ENCODE peak calls at places on chromosomes 7 and 10, in ten cellular contexts. N is adipocyte; W is OCI-LY7; L is foreskin keratinocyte; Z is heart left ventricle; X is SJSA1; J is naive thymus-derived CD4-positive, alpha-beta T cell; E is CD4-positive, CD25-positive, alpha-beta regulatory T cell; B is mesenchymal stem cell; C is psoas muscle. R is an unnamed sample. For H3K4me1, the result is how much of the 10 kb centered on the place peaks cover.

GRCh38 chr7:54904130-54904529 is 114.7 kb upstream of the EGFR start:
- DNase-seq in N (peak), C (no peak), W (no peak), E (no peak), J (no peak), L (no peak), B (peak), Z (peak), X (peak), R (no peak)

GRCh38 chr7:155145477-155146255 is 75.5 kb downstream of the HTR5A start:
- DNase-seq in L (no peak), X (no peak), C (no peak), J (no peak), W (no peak), Z (no peak), E (no peak), N (no peak), B (no peak), R (no peak)

GRCh38 chr10:125187238-125188194 is 27.2 kb upstream of the CTBP2 start:
- DNase-seq in J (no peak), L (no peak), X (no peak), E (no peak), B (no peak), W (no peak), Z (no peak), N (no peak), C (no peak), R (no peak)

GRCh38 chr10:15718495-15719061 is 1.1 kb downstream of the ITGA8 start:
- DNase-seq in N (peak), E (no peak), W (no peak), C (no peak), L (peak), J (no peak), B (peak), X (no peak), Z (no peak), R (no peak)

GRCh38 chr7:47795631-47796030 is 152.6 kb downstream of the PKD1L1 start:
- DNase-seq in J (no peak), W (no peak), Z (no peak), N (peak), E (no peak), X (peak), C (no peak), B (peak), L (no peak), R (no peak)

GRCh38 chr10:97140887-97141745 is 44.6 kb downstream of the SLIT1 start:
- DNase-seq in J (no peak), N (no peak), L (no peak), B (no peak), E (no peak), X (no peak), Z (no peak), W (no peak), C (no peak), R (no peak)

GRCh38 chr10:128007017-128007416 is 100.1 kb downstream of the PTPRE start:
- DNase-seq in J (no peak), W (no peak), X (no peak), E (no peak), B (peak), C (no peak), L (no peak), N (no peak), Z (no peak), R (no peak)

GRCh38 chr10:7583626-7584025 is 83.1 kb downstream of the ITIH5 start:
- DNase-seq in J (no peak), X (no peak), E (no peak), W (no peak), N (no peak), B (no peak), Z (no peak), C (no peak), L (no peak), R (no peak)

GRCh38 chr10:124604214-124605000 is 139.8 kb downstream of the FAM53B start:
- DNase-seq in W (peak), E (no peak), C (peak), N (no peak), X (no peak), J (no peak), B (no peak), L (no peak), Z (no peak), R (no peak)

GRCh38 chr7:159093351-159093971 is 51.2 kb downstream of the VIPR2 start:
- DNase-seq in X (no peak), E (no peak), L (no peak), Z (peak), B (no peak), W (no peak), C (no peak), N (no peak), J (no peak), R (no peak)

GRCh38 chr10:91579351-91579985 is 53.4 kb downstream of the PPP1R3C start:
- DNase-seq in W (no peak), N (peak), Z (no peak), J (no peak), X (no peak), L (peak), B (no peak), E (no peak), C (no peak), R (no peak)

DNA sequence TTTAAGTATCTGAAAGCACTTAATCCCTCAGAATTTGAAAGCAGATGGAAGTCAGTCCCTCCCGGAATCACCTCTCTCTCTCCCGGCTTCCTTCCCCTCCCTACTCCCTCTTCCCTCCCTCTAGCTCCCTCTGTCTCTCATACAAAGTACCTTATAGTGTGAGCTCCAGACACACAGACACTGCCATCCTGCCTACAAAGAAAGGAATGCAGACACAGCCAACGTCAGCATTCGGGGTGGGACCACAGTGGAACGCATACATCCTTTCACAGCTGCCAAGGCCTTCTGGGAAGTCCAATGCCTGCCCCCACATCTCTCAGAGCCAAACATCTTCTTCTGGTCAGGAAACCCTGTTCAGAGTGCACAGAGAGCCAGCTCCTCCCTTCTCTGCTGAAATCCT is 9.3 kb downstream of the NOD1 start:
- DNase-seq in B (peak), X (peak), J (no peak), L (peak), W (no peak), E (no peak), C (peak), Z (peak), N (peak), R (peak)
- H3K4me1 ChIP-seq in B (under half), X (under half), J (under half), L (under half), W (half or more), E (under half), C (under half), Z (half or more), N (half or more), R (under half)

GRCh38 chr10:22557321-22557720 is 157.1 kb downstream of the PIP4K2A start:
- DNase-seq in X (no peak), L (no peak), B (peak), W (no peak), C (no peak), N (peak), J (no peak), E (no peak), Z (no peak), R (no peak)
- H3K4me1 ChIP-seq in X (under half), L (under half), B (under half), W (under half), C (under half), N (under half), J (under half), E (under half), Z (under half), R (under half)

DNA sequence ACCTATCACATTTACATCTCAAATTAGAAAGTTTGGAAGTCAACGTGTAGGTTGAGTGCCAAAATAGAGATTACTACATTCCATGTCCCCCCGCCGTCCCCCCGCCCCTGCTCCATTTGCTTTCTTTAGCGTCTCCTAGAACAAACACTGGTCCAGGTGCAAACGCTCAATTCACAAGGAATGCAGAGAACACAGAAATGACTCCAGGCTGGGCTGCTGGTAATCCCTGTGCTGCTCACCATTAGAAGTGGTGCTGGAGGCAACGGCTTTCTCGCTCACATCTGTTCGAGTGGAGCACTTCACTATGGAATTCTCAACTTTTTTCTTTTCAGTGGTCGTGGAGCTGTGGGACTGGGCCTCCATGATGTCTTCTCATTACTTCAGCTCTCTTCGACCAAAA is 14.1 kb downstream of the GLI3 start:
- DNase-seq in L (no peak), C (no peak), E (no peak), N (no peak), B (peak), W (no peak), X (no peak), J (no peak), Z (no peak), R (peak)
- H3K4me1 ChIP-seq in L (under half), C (under half), E (under half), N (half or more), B (under half), W (under half), X (under half), J (under half), Z (under half), R (half or more)

GRCh38 chr10:59891349-59891748 is 15.0 kb downstream of the CCDC6 start:
- DNase-seq in X (no peak), C (no peak), E (no peak), W (no peak), B (no peak), J (no peak), Z (no peak), L (no peak), N (no peak), R (no peak)
- H3K4me1 ChIP-seq in X (under half), C (under half), E (under half), W (under half), B (under half), J (under half), Z (half or more), L (under half), N (under half), R (under half)

GRCh38 chr7:137986252-137987010 is 15.5 kb downstream of the CREB3L2 start:
- DNase-seq in J (no peak), W (peak), E (no peak), C (no peak), B (peak), L (no peak), Z (no peak), N (peak), X (no peak), R (no peak)
- H3K4me1 ChIP-seq in J (under half), W (half or more), E (under half), C (under half), B (under half), L (under half), Z (half or more), N (half or more), X (under half), R (under half)

GRCh38 chr10:21030096-21030495 is 133.0 kb upstream of the NEBL start:
- DNase-seq in J (no peak), E (no peak), N (no peak), L (no peak), X (no peak), Z (no peak), B (peak), C (no peak), W (no peak), R (no peak)

GRCh38 chr10:21031232-21031790 is 134.2 kb upstream of the NEBL start:
- DNase-seq in C (no peak), W (no peak), J (no peak), L (no peak), Z (no peak), N (no peak), B (no peak), X (no peak), E (no peak), R (no peak)

GRCh38 chr10:21034241-21034640 is 137.1 kb upstream of the NEBL start:
- DNase-seq in J (no peak), B (no peak), C (no peak), L (no peak), W (no peak), N (no peak), E (no peak), Z (no peak), X (no peak), R (no peak)

GRCh38 chr10:21036757-21037156 is 139.6 kb upstream of the NEBL start:
- DNase-seq in W (no peak), E (no peak), N (no peak), B (no peak), X (no peak), J (no peak), Z (no peak), C (no peak), L (no peak), R (no peak)

GRCh38 chr10:21032587-21033319 is 135.6 kb upstream of the NEBL start:
- DNase-seq in E (no peak), Z (no peak), L (no peak), N (no peak), X (no peak), C (no peak), J (no peak), W (no peak), B (no peak), R (no peak)
- H3K4me1 ChIP-seq in E (under half), Z (under half), L (under half), N (under half), X (under half), C (under half), J (under half), W (under half), B (under half), R (under half)

GRCh38 chr7:17307558-17307957 is 9.1 kb downstream of the AHR start:
- DNase-seq in B (peak), W (no peak), E (no peak), X (no peak), N (peak), Z (no peak), C (no peak), J (no peak), L (no peak), R (no peak)

GRCh38 chr7:17307969-17308648 is 9.7 kb downstream of the AHR start:
- DNase-seq in N (no peak), J (no peak), E (no peak), W (no peak), Z (no peak), B (no peak), L (no peak), C (no peak), X (no peak), R (no peak)

GRCh38 chr7:17307033-17307432 is 8.6 kb downstream of the AHR start:
- DNase-seq in C (no peak), Z (no peak), B (peak), W (no peak), X (no peak), E (no peak), L (no peak), N (peak), J (no peak), R (no peak)

GRCh38 chr7:17304926-17305325 is 6.5 kb downstream of the AHR start:
- DNase-seq in J (no peak), N (peak), Z (no peak), W (no peak), C (no peak), B (peak), E (peak), X (peak), L (peak), R (no peak)

DNA sequence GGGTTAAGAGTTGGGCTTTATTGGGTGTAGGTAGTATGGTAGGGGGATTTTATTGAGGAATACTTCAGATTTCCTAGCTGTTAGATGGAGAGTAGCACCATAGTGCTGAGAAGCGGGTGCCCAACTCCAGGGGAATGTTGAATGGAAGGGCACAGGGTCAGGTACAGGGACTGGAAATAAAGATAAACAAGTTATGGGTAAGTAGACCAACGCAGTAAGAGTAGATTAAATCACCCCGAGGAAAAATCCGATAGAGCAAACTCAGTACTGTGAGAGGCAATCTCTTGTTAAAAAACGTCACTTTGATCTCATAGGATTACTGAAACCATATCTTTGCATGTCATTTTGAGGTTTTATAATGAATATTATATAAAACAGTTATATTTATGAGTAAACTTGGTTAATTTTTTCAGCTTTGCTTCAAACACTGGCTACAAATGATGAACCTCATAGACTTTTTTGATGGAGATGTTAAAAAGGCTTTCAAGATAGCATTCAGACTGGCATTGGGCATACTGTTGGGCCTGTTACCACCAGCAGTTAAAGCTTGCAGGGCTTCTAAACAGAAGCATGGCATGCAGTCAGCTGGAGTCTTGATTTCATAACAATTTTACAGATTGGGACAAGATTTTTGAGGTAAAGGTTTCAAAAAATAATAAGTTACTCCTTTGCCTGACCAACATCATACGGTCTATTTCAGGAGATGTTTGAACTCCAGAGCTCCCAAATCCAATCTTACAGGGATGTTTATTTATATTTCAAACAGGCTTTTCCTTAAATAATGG is 7.1 kb downstream of the AHR start:
- DNase-seq in C (no peak), E (no peak), X (no peak), B (no peak), W (no peak), N (peak), Z (no peak), J (no peak), L (no peak), R (no peak)
- H3K4me1 ChIP-seq in C (under half), E (half or more), X (under half), B (under half), W (under half), N (half or more), Z (half or more), J (under half), L (under half), R (under half)

GRCh38 chr7:148335790-148336189 is 254.8 kb upstream of the C7orf33 start:
- DNase-seq in W (no peak), B (no peak), C (no peak), Z (no peak), N (no peak), X (no peak), L (no peak), J (no peak), E (no peak), R (no peak)
- H3K4me1 ChIP-seq in W (under half), B (under half), C (under half), Z (under half), N (under half), X (under half), L (under half), J (under half), E (under half), R (under half)